ENCODE peak calls at places on chromosomes 5 and 9, in ten cellular contexts. B, Y, U, G, I, T, V, M, O and W are unnamed samples.

GRCh38 chr5:219492-219891 is 1.4 kb downstream of the SDHA start:
- DNase-seq in G (no peak), Y (no peak), U (peak), O (no peak), T (no peak), B (no peak), V (no peak), I (no peak), M (peak), W (peak)

GRCh38 chr9:133657120-133657661 is 21.0 kb downstream of the DBH start:
- DNase-seq in V (no peak), O (no peak), B (peak), G (peak), U (no peak), T (no peak), I (no peak), Y (no peak), M (no peak), W (no peak)

GRCh38 chr9:123742009-123742767 is 187.7 kb downstream of the DENND1A start:
- DNase-seq in V (no peak), Y (no peak), T (no peak), U (no peak), G (no peak), I (peak), M (no peak), B (no peak), O (no peak), W (no peak)

GRCh38 chr9:114779352-114779845 is 26.4 kb downstream of the TNFSF15 start:
- DNase-seq in U (no peak), M (no peak), G (peak), O (no peak), T (peak), V (peak), B (no peak), I (no peak), Y (no peak), W (no peak)

GRCh38 chr5:62395210-62395950 is 8.3 kb downstream of the DIMT1 start:
- DNase-seq in G (no peak), T (no peak), I (no peak), B (peak), Y (no peak), U (no peak), M (no peak), V (no peak), O (no peak), W (no peak)

GRCh38 chr5:109917966-109918365 is 228.2 kb downstream of the MAN2A1 start:
- DNase-seq in G (no peak), I (no peak), U (no peak), V (no peak), B (no peak), M (no peak), O (no peak), T (no peak), Y (no peak), W (no peak)

GRCh38 chr5:29079771-29080170 is 2041.4 kb upstream of the CDH9 start:
- DNase-seq in B (no peak), O (no peak), I (no peak), M (no peak), T (no peak), V (no peak), U (peak), Y (no peak), G (no peak), W (no peak)

GRCh38 chr9:137739371-137739915 is 120.6 kb downstream of the EHMT1 start:
- DNase-seq in I (no peak), T (no peak), Y (no peak), O (no peak), M (no peak), U (peak), V (no peak), G (no peak), B (no peak), W (no peak)